ENCODE peak calls at places on chromosomes 5 and 9, in eight cellular contexts. One of them, this sample, is unnamed.

GRCh38 chr9:124333180-124333579 is 75.4 kb downstream of the NEK6 start:
- DNase-seq in GM12865: no peak
- DNase-seq in kidney: no peak
- DNase-seq in IMR-90: no peak
- DNase-seq in cardiac muscle cell: no peak
- DNase-seq in neural progenitor cell: no peak
- DNase-seq in CD4-positive, alpha-beta T cell: no peak
- DNase-seq in choroid plexus epithelial cell: no peak
- DNase-seq in this sample: no peak

GRCh38 chr5:147661576-147661975 is 121.0 kb downstream of the JAKMIP2 start:
- DNase-seq in GM12865: no peak
- DNase-seq in kidney: no peak
- DNase-seq in IMR-90: no peak
- DNase-seq in cardiac muscle cell: peak
- DNase-seq in neural progenitor cell: no peak
- DNase-seq in CD4-positive, alpha-beta T cell: no peak
- DNase-seq in choroid plexus epithelial cell: peak
- DNase-seq in this sample: no peak

GRCh38 chr5:53963958-53964357 is 346.4 kb downstream of the ARL15 start:
- DNase-seq in GM12865: no peak
- DNase-seq in kidney: no peak
- DNase-seq in IMR-90: no peak
- DNase-seq in cardiac muscle cell: no peak
- DNase-seq in neural progenitor cell: no peak
- DNase-seq in CD4-positive, alpha-beta T cell: no peak
- DNase-seq in choroid plexus epithelial cell: no peak
- DNase-seq in this sample: no peak

GRCh38 chr5:14816999-14817761 is 54.4 kb downstream of the ANKH start:
- DNase-seq in GM12865: no peak
- DNase-seq in kidney: no peak
- DNase-seq in IMR-90: peak
- DNase-seq in cardiac muscle cell: peak
- DNase-seq in neural progenitor cell: no peak
- DNase-seq in CD4-positive, alpha-beta T cell: no peak
- DNase-seq in choroid plexus epithelial cell: peak
- DNase-seq in this sample: no peak

GRCh38 chr5:138641547-138642298 is 66.5 kb upstream of the HSPA9 start:
- DNase-seq in GM12865: peak
- DNase-seq in kidney: no peak
- DNase-seq in IMR-90: peak
- DNase-seq in cardiac muscle cell: peak
- DNase-seq in neural progenitor cell: peak
- DNase-seq in CD4-positive, alpha-beta T cell: peak
- DNase-seq in choroid plexus epithelial cell: peak
- DNase-seq in this sample: peak

GRCh38 chr5:150302301-150303069 is at the start of gene ARSI:
- DNase-seq in GM12865: no peak
- DNase-seq in kidney: peak
- DNase-seq in IMR-90: no peak
- DNase-seq in cardiac muscle cell: peak
- DNase-seq in neural progenitor cell: peak
- DNase-seq in CD4-positive, alpha-beta T cell: no peak
- DNase-seq in choroid plexus epithelial cell: peak
- DNase-seq in this sample: no peak

GRCh38 chr9:16572005-16572727 is 298.3 kb downstream of the BNC2 start:
- DNase-seq in GM12865: no peak
- DNase-seq in kidney: no peak
- DNase-seq in IMR-90: no peak
- DNase-seq in cardiac muscle cell: no peak
- DNase-seq in neural progenitor cell: peak
- DNase-seq in CD4-positive, alpha-beta T cell: no peak
- DNase-seq in choroid plexus epithelial cell: no peak
- DNase-seq in this sample: no peak

GRCh38 chr5:142806769-142807377 is 36.7 kb downstream of the ARHGAP26 start:
- DNase-seq in GM12865: no peak
- DNase-seq in kidney: no peak
- DNase-seq in IMR-90: no peak
- DNase-seq in cardiac muscle cell: peak
- DNase-seq in neural progenitor cell: no peak
- DNase-seq in CD4-positive, alpha-beta T cell: no peak
- DNase-seq in choroid plexus epithelial cell: no peak
- DNase-seq in this sample: no peak

GRCh38 chr9:34993502-34994428 is 4.2 kb downstream of the DNAJB5 start:
- DNase-seq in GM12865: peak
- DNase-seq in kidney: peak
- DNase-seq in IMR-90: peak
- DNase-seq in cardiac muscle cell: peak
- DNase-seq in neural progenitor cell: no peak
- DNase-seq in CD4-positive, alpha-beta T cell: no peak
- DNase-seq in choroid plexus epithelial cell: peak
- DNase-seq in this sample: no peak

GRCh38 chr9:137815256-137816255 is 62.0 kb upstream of the CACNA1B start:
- DNase-seq in GM12865: no peak
- DNase-seq in kidney: peak
- DNase-seq in IMR-90: no peak
- DNase-seq in cardiac muscle cell: no peak
- DNase-seq in neural progenitor cell: no peak
- DNase-seq in CD4-positive, alpha-beta T cell: no peak
- DNase-seq in choroid plexus epithelial cell: no peak
- DNase-seq in this sample: no peak

DNA sequence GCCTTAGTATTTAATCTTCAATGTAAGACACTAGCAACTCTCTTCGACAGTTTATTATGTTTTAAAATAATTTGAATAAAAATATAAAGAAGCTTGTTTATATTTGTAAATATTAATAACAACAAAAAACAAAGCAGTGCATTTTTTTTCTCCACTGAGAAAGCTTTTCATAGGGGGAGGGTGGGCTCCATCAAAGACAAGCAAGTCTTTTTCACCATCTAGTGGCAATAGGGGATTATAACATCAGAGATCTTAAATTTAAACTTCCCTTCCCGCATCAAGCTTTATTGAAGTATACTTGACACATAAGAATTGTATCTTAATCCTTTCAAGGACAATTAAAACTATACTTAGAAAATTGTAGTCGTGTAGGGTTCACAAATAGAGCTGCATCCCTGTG is 9.3 kb upstream of the OR13F1 start:
- DNase-seq in GM12865: no peak
- DNase-seq in kidney: no peak
- DNase-seq in IMR-90: no peak
- DNase-seq in cardiac muscle cell: peak
- DNase-seq in neural progenitor cell: peak
- DNase-seq in CD4-positive, alpha-beta T cell: no peak
- DNase-seq in choroid plexus epithelial cell: peak
- DNase-seq in this sample: no peak
- TF ChIP-seq CTCF in GM12865: no peak
- TF ChIP-seq CTCF in kidney: no peak
- TF ChIP-seq CTCF in IMR-90: no peak
- TF ChIP-seq CTCF in cardiac muscle cell: no peak
- TF ChIP-seq CTCF in neural progenitor cell: peak
- TF ChIP-seq CTCF in CD4-positive, alpha-beta T cell: no peak
- TF ChIP-seq CTCF in choroid plexus epithelial cell: peak
- TF ChIP-seq CTCF in this sample: no peak

GRCh38 chr9:121857941-121858340 is 206.5 kb downstream of the DAB2IP start:
- DNase-seq in GM12865: no peak
- DNase-seq in kidney: no peak
- DNase-seq in IMR-90: no peak
- DNase-seq in cardiac muscle cell: no peak
- DNase-seq in neural progenitor cell: no peak
- DNase-seq in CD4-positive, alpha-beta T cell: no peak
- DNase-seq in choroid plexus epithelial cell: no peak
- DNase-seq in this sample: no peak

GRCh38 chr9:121860213-121860612 is 208.8 kb downstream of the DAB2IP start:
- DNase-seq in GM12865: no peak
- DNase-seq in kidney: no peak
- DNase-seq in IMR-90: no peak
- DNase-seq in cardiac muscle cell: no peak
- DNase-seq in neural progenitor cell: no peak
- DNase-seq in CD4-positive, alpha-beta T cell: no peak
- DNase-seq in choroid plexus epithelial cell: no peak
- DNase-seq in this sample: no peak

GRCh38 chr9:121860744-121861143 is 209.3 kb downstream of the DAB2IP start:
- DNase-seq in GM12865: no peak
- DNase-seq in kidney: no peak
- DNase-seq in IMR-90: peak
- DNase-seq in cardiac muscle cell: peak
- DNase-seq in neural progenitor cell: no peak
- DNase-seq in CD4-positive, alpha-beta T cell: no peak
- DNase-seq in choroid plexus epithelial cell: peak
- DNase-seq in this sample: no peak

GRCh38 chr9:121859646-121860045 is 208.2 kb downstream of the DAB2IP start:
- DNase-seq in GM12865: no peak
- DNase-seq in kidney: no peak
- DNase-seq in IMR-90: no peak
- DNase-seq in cardiac muscle cell: no peak
- DNase-seq in neural progenitor cell: no peak
- DNase-seq in CD4-positive, alpha-beta T cell: no peak
- DNase-seq in choroid plexus epithelial cell: no peak
- DNase-seq in this sample: no peak

GRCh38 chr9:121858788-121859187 is 207.4 kb downstream of the DAB2IP start:
- DNase-seq in GM12865: no peak
- DNase-seq in kidney: no peak
- DNase-seq in IMR-90: no peak
- DNase-seq in cardiac muscle cell: no peak
- DNase-seq in neural progenitor cell: no peak
- DNase-seq in CD4-positive, alpha-beta T cell: no peak
- DNase-seq in choroid plexus epithelial cell: no peak
- DNase-seq in this sample: no peak
- TF ChIP-seq CTCF in GM12865: no peak
- TF ChIP-seq CTCF in kidney: no peak
- TF ChIP-seq CTCF in IMR-90: no peak
- TF ChIP-seq CTCF in cardiac muscle cell: no peak
- TF ChIP-seq CTCF in neural progenitor cell: no peak
- TF ChIP-seq CTCF in CD4-positive, alpha-beta T cell: no peak
- TF ChIP-seq CTCF in choroid plexus epithelial cell: no peak
- TF ChIP-seq CTCF in this sample: no peak

DNA sequence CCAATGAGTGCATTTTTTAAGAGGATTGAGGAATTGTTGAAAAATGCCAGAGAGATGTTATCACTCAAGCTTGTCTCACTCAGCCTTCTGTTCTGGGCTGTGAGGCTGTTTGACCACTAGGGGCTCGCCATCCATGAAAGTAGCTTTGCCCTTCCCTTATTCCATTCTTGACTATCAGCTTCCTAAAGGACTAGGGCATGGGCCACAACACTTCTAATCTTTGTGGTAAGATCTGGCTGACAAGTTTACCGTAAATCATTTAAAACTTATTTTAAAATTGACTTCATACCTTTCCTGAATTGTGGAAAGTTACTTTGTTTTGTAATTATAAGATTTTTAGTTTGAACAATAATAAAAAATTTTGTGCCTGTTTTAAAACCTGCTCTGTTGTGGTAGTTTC is 49.5 kb downstream of the TJP2 start:
- DNase-seq in GM12865: peak
- DNase-seq in kidney: no peak
- DNase-seq in IMR-90: peak
- DNase-seq in cardiac muscle cell: peak
- DNase-seq in neural progenitor cell: peak
- DNase-seq in CD4-positive, alpha-beta T cell: no peak
- DNase-seq in choroid plexus epithelial cell: peak
- DNase-seq in this sample: no peak
- TF ChIP-seq CTCF in GM12865: peak
- TF ChIP-seq CTCF in kidney: peak
- TF ChIP-seq CTCF in IMR-90: peak
- TF ChIP-seq CTCF in cardiac muscle cell: peak
- TF ChIP-seq CTCF in neural progenitor cell: peak
- TF ChIP-seq CTCF in CD4-positive, alpha-beta T cell: no peak
- TF ChIP-seq CTCF in choroid plexus epithelial cell: peak
- TF ChIP-seq CTCF in this sample: peak

GRCh38 chr9:6581266-6581665 is 64.3 kb downstream of the GLDC start:
- DNase-seq in GM12865: no peak
- DNase-seq in kidney: no peak
- DNase-seq in IMR-90: no peak
- DNase-seq in cardiac muscle cell: no peak
- DNase-seq in neural progenitor cell: no peak
- DNase-seq in CD4-positive, alpha-beta T cell: no peak
- DNase-seq in choroid plexus epithelial cell: no peak
- DNase-seq in this sample: peak

GRCh38 chr9:6575324-6575758 is 70.2 kb downstream of the GLDC start:
- DNase-seq in GM12865: peak
- DNase-seq in kidney: no peak
- DNase-seq in IMR-90: no peak
- DNase-seq in cardiac muscle cell: no peak
- DNase-seq in neural progenitor cell: no peak
- DNase-seq in CD4-positive, alpha-beta T cell: no peak
- DNase-seq in choroid plexus epithelial cell: no peak
- DNase-seq in this sample: peak

GRCh38 chr9:6576930-6577329 is 68.6 kb downstream of the GLDC start:
- DNase-seq in GM12865: no peak
- DNase-seq in kidney: no peak
- DNase-seq in IMR-90: no peak
- DNase-seq in cardiac muscle cell: no peak
- DNase-seq in neural progenitor cell: no peak
- DNase-seq in CD4-positive, alpha-beta T cell: no peak
- DNase-seq in choroid plexus epithelial cell: no peak
- DNase-seq in this sample: no peak
- TF ChIP-seq CTCF in GM12865: no peak
- TF ChIP-seq CTCF in kidney: no peak
- TF ChIP-seq CTCF in IMR-90: no peak
- TF ChIP-seq CTCF in cardiac muscle cell: no peak
- TF ChIP-seq CTCF in neural progenitor cell: no peak
- TF ChIP-seq CTCF in CD4-positive, alpha-beta T cell: no peak
- TF ChIP-seq CTCF in choroid plexus epithelial cell: no peak
- TF ChIP-seq CTCF in this sample: no peak

GRCh38 chr5:10779592-10779991 is 18.6 kb upstream of the DAP start:
- DNase-seq in GM12865: no peak
- DNase-seq in kidney: no peak
- DNase-seq in IMR-90: no peak
- DNase-seq in cardiac muscle cell: no peak
- DNase-seq in neural progenitor cell: no peak
- DNase-seq in CD4-positive, alpha-beta T cell: no peak
- DNase-seq in choroid plexus epithelial cell: no peak
- DNase-seq in this sample: no peak

DNA sequence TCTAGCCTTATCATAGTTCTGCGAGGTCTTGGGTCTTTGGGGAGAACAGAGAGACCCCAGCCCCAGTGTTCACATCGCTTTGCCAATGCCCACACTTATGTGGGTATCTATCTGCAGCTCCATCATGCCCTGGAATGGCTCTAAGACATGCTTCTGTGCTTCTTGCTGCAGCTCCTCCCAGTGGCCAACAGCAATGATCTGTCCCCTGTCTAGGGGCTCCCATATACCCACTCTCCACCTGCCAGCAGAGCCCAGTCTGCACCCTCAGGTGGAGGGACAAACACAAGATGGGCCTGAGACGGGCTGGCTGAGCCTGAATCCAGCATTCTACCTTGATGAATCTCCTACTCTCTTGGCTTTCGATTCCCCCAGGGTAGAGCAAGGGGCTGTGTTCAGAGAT is 14.6 kb upstream of the DAP start:
- DNase-seq in GM12865: no peak
- DNase-seq in kidney: no peak
- DNase-seq in IMR-90: no peak
- DNase-seq in cardiac muscle cell: no peak
- DNase-seq in neural progenitor cell: no peak
- DNase-seq in CD4-positive, alpha-beta T cell: no peak
- DNase-seq in choroid plexus epithelial cell: no peak
- DNase-seq in this sample: no peak
- TF ChIP-seq CTCF in GM12865: peak
- TF ChIP-seq CTCF in kidney: no peak
- TF ChIP-seq CTCF in IMR-90: no peak
- TF ChIP-seq CTCF in cardiac muscle cell: peak
- TF ChIP-seq CTCF in neural progenitor cell: peak
- TF ChIP-seq CTCF in CD4-positive, alpha-beta T cell: no peak
- TF ChIP-seq CTCF in choroid plexus epithelial cell: peak
- TF ChIP-seq CTCF in this sample: no peak

This sample was measured in B cell.